ENCODE peak calls at places on chromosome 3, in four cellular contexts. Z, T, W and O are unnamed samples.

GRCh38 chr3:28334552-28334951 is 14.0 kb upstream of the ZCWPW2 start:
- DNase-seq in Z (no peak), T (no peak), W (peak), O (no peak)

GRCh38 chr3:196193037-196193737 is 18.0 kb downstream of the ZDHHC19 start:
- DNase-seq in Z (no peak), T (no peak), W (no peak), O (no peak)

GRCh38 chr3:50164056-50164455 is 8.9 kb downstream of the SEMA3F start:
- DNase-seq in Z (peak), T (peak), W (peak), O (peak)

GRCh38 chr3:32243519-32243918 is 5.0 kb downstream of the CMTM8 start:
- DNase-seq in Z (no peak), T (no peak), W (peak), O (no peak)

GRCh38 chr3:128297401-128298138 is 144.3 kb downstream of the EEFSEC start:
- DNase-seq in Z (peak), T (no peak), W (peak), O (no peak)

GRCh38 chr3:122074621-122075265 is 19.6 kb downstream of the CD86 start:
- DNase-seq in Z (peak), T (no peak), W (no peak), O (peak)

GRCh38 chr3:24485511-24485910 is 9.1 kb downstream of the THRB start:
- DNase-seq in Z (no peak), T (no peak), W (no peak), O (no peak)

GRCh38 chr3:194989251-194989650 is 281.7 kb downstream of the XXYLT1 start:
- DNase-seq in Z (peak), T (no peak), W (no peak), O (no peak)

GRCh38 chr3:52299815-52300611 is 12.4 kb downstream of the GLYCTK start:
- DNase-seq in Z (no peak), T (peak), W (peak), O (peak)

GRCh38 chr3:171127611-171128010 is 101.1 kb upstream of the SLC2A2 start:
- DNase-seq in Z (no peak), T (no peak), W (no peak), O (no peak)

GRCh38 chr3:136196064-136196400 is at the start of gene MSL2:
- DNase-seq in Z (no peak), T (no peak), W (no peak), O (no peak)

GRCh38 chr3:128316456-128316855 is 150.2 kb downstream of the DNAJB8 start:
- DNase-seq in Z (peak), T (no peak), W (peak), O (no peak)

GRCh38 chr3:119302697-119303630 is 8.8 kb downstream of the ARHGAP31 start:
- DNase-seq in Z (no peak), T (no peak), W (peak), O (no peak)

GRCh38 chr3:189304465-189305341 is 132.9 kb downstream of the TPRG1 start:
- DNase-seq in Z (peak), T (peak), W (peak), O (peak)

GRCh38 chr3:194675081-194675640 is 3.2 kb upstream of the LSG1 start:
- DNase-seq in Z (no peak), T (no peak), W (no peak), O (no peak)

GRCh38 chr3:98555025-98555379 is 23.2 kb downstream of the GPR15 start:
- DNase-seq in Z (no peak), T (no peak), W (no peak), O (no peak)

GRCh38 chr3:69901802-69902201 is 97.7 kb upstream of the SAMMSON start:
- DNase-seq in Z (no peak), T (no peak), W (no peak), O (no peak)

GRCh38 chr3:17894434-17895060 is 152.1 kb upstream of the TBC1D5 start:
- DNase-seq in Z (no peak), T (peak), W (peak), O (peak)

GRCh38 chr3:69776926-69777581 is 37.8 kb downstream of the MITF start:
- DNase-seq in Z (no peak), T (no peak), W (no peak), O (no peak)

GRCh38 chr3:82281205-82281604 is 519.8 kb upstream of the GBE1 start:
- DNase-seq in Z (no peak), T (no peak), W (peak), O (no peak)

GRCh38 chr3:69767571-69767970 is 28.3 kb downstream of the MITF start:
- DNase-seq in Z (no peak), T (no peak), W (no peak), O (no peak)

GRCh38 chr3:66532160-66532587 is 31.4 kb upstream of the LRIG1 start:
- DNase-seq in Z (no peak), T (no peak), W (no peak), O (no peak)

GRCh38 chr3:157274644-157275137 is 114.7 kb upstream of the CCNL1 start:
- DNase-seq in Z (no peak), T (no peak), W (no peak), O (no peak)

GRCh38 chr3:152564454-152564853 is 270.5 kb upstream of the P2RY1 start:
- DNase-seq in Z (no peak), T (no peak), W (peak), O (no peak)
- TF ChIP-seq CTCF in Z (no peak), T (no peak), W (no peak), O (no peak)

DNA sequence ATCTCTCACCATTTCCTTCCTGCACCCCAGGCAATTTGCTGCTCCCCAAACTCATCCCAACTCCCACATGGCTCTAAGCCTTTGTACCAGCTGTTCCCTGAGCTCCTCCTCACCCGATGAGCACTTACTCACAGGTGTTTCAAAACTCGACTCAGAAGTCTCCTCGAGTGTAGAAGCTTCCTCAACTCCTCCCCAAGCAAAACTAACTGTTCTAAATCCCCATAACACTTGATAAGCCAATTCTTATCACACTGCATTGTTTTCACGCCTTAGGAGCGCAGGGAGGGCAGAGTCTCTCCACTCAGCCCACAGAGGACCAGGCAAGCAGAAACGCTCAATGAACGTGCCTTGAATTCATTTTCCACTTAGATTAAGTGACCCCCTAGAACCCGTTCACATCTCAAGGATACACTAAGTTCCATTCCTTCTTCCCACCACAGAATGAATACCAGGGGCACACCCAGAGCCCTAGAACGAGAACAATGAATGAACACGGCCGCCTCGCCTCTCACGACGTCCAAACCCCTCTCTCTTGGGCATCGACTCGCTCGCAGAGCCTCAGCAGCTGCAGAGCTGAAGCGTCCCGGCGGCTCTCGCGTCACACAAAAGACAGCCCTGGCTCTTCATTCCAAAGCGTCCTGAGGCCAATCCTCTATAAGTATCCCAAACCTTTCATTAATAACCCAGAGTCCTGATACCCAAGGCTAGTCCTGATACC is 1.2 kb downstream of the RAF1 start:
- DNase-seq in Z (no peak), T (peak), W (peak), O (peak)
- H3K4me3 ChIP-seq in Z (peak), T (peak), W (peak), O (peak)

GRCh38 chr3:48412375-48413001 is 17.4 kb downstream of the PLXNB1 start:
- DNase-seq in Z (peak), T (peak), W (no peak), O (peak)

GRCh38 chr3:48411041-48411588 is 18.8 kb downstream of the PLXNB1 start:
- DNase-seq in Z (no peak), T (peak), W (no peak), O (peak)

GRCh38 chr3:48413086-48413485 is 16.8 kb downstream of the PLXNB1 start:
- DNase-seq in Z (peak), T (no peak), W (no peak), O (peak)

GRCh38 chr3:48410205-48411040 is 19.5 kb downstream of the PLXNB1 start:
- DNase-seq in Z (peak), T (peak), W (no peak), O (peak)

GRCh38 chr3:48411606-48412374 is 18.1 kb downstream of the PLXNB1 start:
- DNase-seq in Z (peak), T (peak), W (no peak), O (peak)
- TF ChIP-seq CTCF in Z (no peak), T (no peak), W (no peak), O (no peak)

GRCh38 chr3:159835126-159835525 is 153.5 kb upstream of the IL12A start:
- DNase-seq in Z (no peak), T (no peak), W (no peak), O (no peak)
- H3K4me3 ChIP-seq in Z (no peak), T (no peak), W (no peak), O (no peak)

GRCh38 chr3:25537476-25537875 is 109.4 kb downstream of the RARB start:
- DNase-seq in Z (no peak), T (no peak), W (no peak), O (no peak)

GRCh38 chr3:25533365-25533764 is 105.3 kb downstream of the RARB start:
- DNase-seq in Z (no peak), T (no peak), W (no peak), O (no peak)

GRCh38 chr3:25534007-25534406 is 105.9 kb downstream of the RARB start:
- DNase-seq in Z (no peak), T (no peak), W (no peak), O (no peak)

GRCh38 chr3:25536668-25537331 is 108.7 kb downstream of the RARB start:
- DNase-seq in Z (no peak), T (no peak), W (peak), O (no peak)

GRCh38 chr3:25532763-25533162 is 104.7 kb downstream of the RARB start:
- DNase-seq in Z (no peak), T (no peak), W (peak), O (no peak)
- TF ChIP-seq CTCF in Z (no peak), T (no peak), W (peak), O (peak)

GRCh38 chr3:38006031-38006430 is 15.4 kb downstream of the VILL start:
- DNase-seq in Z (no peak), T (peak), W (no peak), O (peak)

GRCh38 chr3:38006445-38006995 is 15.9 kb downstream of the VILL start:
- DNase-seq in Z (no peak), T (peak), W (no peak), O (no peak)

GRCh38 chr3:38003817-38004414 is 13.3 kb downstream of the VILL start:
- DNase-seq in Z (no peak), T (peak), W (no peak), O (no peak)

GRCh38 chr3:38004415-38005075 is 14.0 kb downstream of the VILL start:
- DNase-seq in Z (no peak), T (peak), W (peak), O (peak)

DNA sequence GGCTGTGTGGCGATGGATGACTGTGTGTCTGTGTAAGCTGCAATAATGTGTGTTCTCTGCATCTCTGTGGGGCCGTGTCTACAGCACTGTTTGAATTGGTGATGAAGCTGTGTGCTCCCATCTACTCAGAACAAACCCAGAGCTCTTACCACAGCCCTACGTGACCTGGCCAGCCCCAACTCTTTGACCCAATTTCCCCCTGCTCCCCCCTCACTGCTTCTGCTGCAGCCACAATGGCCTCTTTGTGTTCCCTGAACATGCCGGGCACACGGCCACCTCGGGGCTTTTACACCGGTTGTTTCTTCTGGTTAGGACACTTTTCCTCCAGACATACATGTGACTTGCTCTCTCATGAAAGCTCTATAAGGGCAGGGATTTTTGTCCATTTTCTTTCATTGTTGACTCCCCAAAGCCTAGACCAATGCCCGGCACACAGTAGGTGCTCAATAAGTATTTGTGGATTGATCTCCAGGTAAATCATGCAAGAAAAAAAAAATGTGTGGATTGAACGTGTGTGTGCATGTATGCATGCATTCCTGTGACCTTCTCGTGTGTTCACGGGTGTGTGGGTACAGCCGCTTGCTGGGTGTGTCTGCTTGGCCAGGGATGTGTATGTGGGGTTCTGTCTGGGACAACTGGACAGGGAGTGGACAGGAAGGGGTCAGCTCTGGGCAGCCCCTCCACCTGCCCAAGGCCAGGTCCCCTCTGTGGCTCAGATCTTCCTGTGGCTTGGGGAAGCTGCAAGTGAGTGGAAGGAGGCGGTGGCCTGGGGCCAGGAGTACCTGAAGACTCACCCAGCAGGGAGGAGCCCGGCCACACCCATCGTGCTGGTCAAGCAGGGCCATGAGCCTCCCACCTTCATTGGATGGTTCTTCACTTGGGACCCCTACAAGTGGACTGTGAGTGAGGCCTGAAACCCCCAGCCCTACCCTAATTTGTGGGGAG is 14.8 kb downstream of the VILL start:
- DNase-seq in Z (no peak), T (peak), W (no peak), O (peak)
- H3K4me3 ChIP-seq in Z (no peak), T (no peak), W (no peak), O (no peak)

GRCh38 chr3:180679178-180680096 is at the start of gene CCDC39:
- DNase-seq in Z (no peak), T (peak), W (peak), O (peak)

GRCh38 chr3:180680097-180680430 is 775 bp upstream of the CCDC39 start:
- DNase-seq in Z (no peak), T (peak), W (peak), O (no peak)

GRCh38 chr3:180684807-180685206 is 5.5 kb upstream of the CCDC39 start:
- DNase-seq in Z (no peak), T (no peak), W (no peak), O (no peak)

GRCh38 chr3:180678231-180678630 is 1.1 kb downstream of the CCDC39 start:
- DNase-seq in Z (no peak), T (no peak), W (no peak), O (no peak)

DNA sequence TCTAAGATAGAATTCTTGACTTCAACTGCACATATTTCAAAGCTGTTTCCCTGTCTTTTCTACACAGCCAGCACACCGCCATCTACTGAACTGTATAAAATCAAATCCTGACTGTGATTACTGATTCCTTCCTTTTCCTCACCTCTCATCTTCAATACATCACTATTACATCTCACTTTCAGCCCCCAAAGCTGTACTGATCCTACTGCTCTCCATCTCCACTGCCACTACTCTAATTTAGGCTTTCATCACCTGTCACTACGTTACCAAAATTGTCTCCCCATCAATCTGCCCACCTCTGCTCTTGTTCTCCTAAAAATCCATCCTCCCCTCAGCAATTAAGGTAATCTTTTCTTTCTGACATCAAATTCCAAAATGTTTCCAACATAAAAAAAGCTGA is 4.5 kb upstream of the CCDC39 start:
- DNase-seq in Z (no peak), T (no peak), W (no peak), O (no peak)
- TF ChIP-seq CTCF in Z (no peak), T (no peak), W (no peak), O (no peak)

GRCh38 chr3:71685686-71686085 is 39.5 kb downstream of the EIF4E3 start:
- DNase-seq in Z (no peak), T (no peak), W (no peak), O (no peak)

GRCh38 chr3:71684046-71684730 is 41.0 kb downstream of the EIF4E3 start:
- DNase-seq in Z (no peak), T (no peak), W (no peak), O (no peak)

GRCh38 chr3:71680588-71680987 is 44.6 kb downstream of the EIF4E3 start:
- DNase-seq in Z (no peak), T (no peak), W (peak), O (no peak)

GRCh38 chr3:71684752-71685151 is 40.5 kb downstream of the EIF4E3 start:
- DNase-seq in Z (no peak), T (no peak), W (peak), O (no peak)

DNA sequence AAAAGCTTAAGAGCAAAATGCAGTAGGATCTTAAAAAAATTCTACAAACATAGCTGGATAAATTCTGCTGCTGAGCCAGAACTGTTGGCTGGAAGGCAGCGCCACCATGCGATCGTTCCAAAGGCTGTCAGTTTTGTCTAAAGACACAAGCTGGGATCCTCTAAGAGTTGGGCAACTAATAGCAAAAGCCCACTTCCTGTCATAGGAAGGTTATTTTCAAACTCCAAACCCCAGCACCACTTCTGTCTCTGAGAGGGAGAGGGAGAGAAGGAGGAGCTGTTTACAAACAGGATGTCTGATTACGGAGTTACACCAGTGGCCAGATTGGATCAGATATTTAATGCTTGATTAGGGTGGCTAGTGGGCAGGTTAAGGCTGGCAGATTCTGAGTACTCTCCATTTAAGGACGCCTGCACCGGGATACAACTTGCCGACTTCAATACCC is 44.0 kb downstream of the EIF4E3 start:
- DNase-seq in Z (no peak), T (peak), W (peak), O (peak)
- H3K4me3 ChIP-seq in Z (no peak), T (no peak), W (no peak), O (no peak)

GRCh38 chr3:47882338-47882737 is 79.4 kb downstream of the DHX30 start:
- DNase-seq in Z (no peak), T (no peak), W (no peak), O (no peak)
- TF ChIP-seq CTCF in Z (no peak), T (no peak), W (no peak), O (no peak)